ENCODE peak calls at places on chromosomes 2 and 18, in seven cellular contexts. I is caudate nucleus, U is mesothelial cell of epicardium, H is astrocyte of the spinal cord, K is substantia nigra, L is HFFc6, P is uterus. Z is an unnamed sample.

GRCh38 chr18:69528439-69528838 is 127.8 kb downstream of the DOK6 start:
- DNase-seq in H (peak; percentile 54), K (no peak), I (no peak), P (no peak), L (no peak), U (no peak), Z (no peak)

GRCh38 chr18:32763306-32763705 is 9.5 kb downstream of the KLHL14 start:
- DNase-seq in K (no peak), H (no peak), P (no peak), U (no peak), L (no peak), I (no peak), Z (no peak)

GRCh38 chr2:68774569-68775271 is 40.1 kb downstream of the ARHGAP25 start:
- DNase-seq in H (no peak), L (no peak), I (no peak), P (peak; percentile 66), K (peak; percentile 46), U (no peak), Z (no peak)

GRCh38 chr18:54090856-54091255 is 133.6 kb downstream of the MBD2 start:
- DNase-seq in U (no peak), H (no peak), L (no peak), P (no peak), I (no peak), K (no peak), Z (no peak)

GRCh38 chr2:216205486-216205885 is 96.3 kb downstream of the XRCC5 start:
- DNase-seq in L (no peak), H (no peak), P (no peak), I (no peak), K (no peak), U (no peak), Z (no peak)

GRCh38 chr18:26621161-26622026 is 73.0 kb upstream of the KCTD1 start:
- DNase-seq in P (no peak), K (no peak), U (no peak), H (peak; percentile 35), I (no peak), L (no peak), Z (peak; percentile 21)

GRCh38 chr18:67359868-67360838 is 156.4 kb downstream of the DSEL start:
- DNase-seq in I (no peak), K (no peak), H (peak; percentile 96), U (no peak), P (peak; percentile 49), L (peak; percentile 91), Z (no peak)

GRCh38 chr2:72755647-72756423 is 70.0 kb downstream of the EXOC6B start:
- DNase-seq in I (no peak), L (peak; percentile 24), P (peak; percentile 50), K (no peak), U (no peak), H (no peak), Z (no peak)

GRCh38 chr2:205660521-205661124 is 21.7 kb upstream of the NRP2 start:
- DNase-seq in U (no peak), H (peak; percentile 88), L (peak; percentile 89), P (peak; percentile 32), K (no peak), I (no peak), Z (no peak)